ENCODE peak calls at places on chromosomes 6 and 20, in six cellular contexts. L, S, V, T, J and Y are unnamed samples.

GRCh38 chr6:47655719-47656595 is 42.4 kb upstream of the ADGRF4 start:
- DNase-seq in V (peak; percentile 5), T (peak; percentile 67), L (peak; percentile 84), J (no peak), S (peak; percentile 66), Y (no peak)

GRCh38 chr20:62666736-62667529 is 24.6 kb downstream of the SLCO4A1 start:
- DNase-seq in J (no peak), V (no peak), S (no peak), L (peak; percentile 56), T (peak; percentile 91), Y (no peak)

GRCh38 chr6:28980797-28981390 is 24.2 kb downstream of the ZNF311 start:
- DNase-seq in T (peak; percentile 73), L (peak; percentile 88), S (peak; percentile 36), J (peak; percentile 86), V (peak; percentile 78), Y (no peak)

GRCh38 chr6:150373260-150373701 is 4.5 kb downstream of the IYD start:
- DNase-seq in S (peak; percentile 16), V (peak; percentile 38), L (no peak), T (no peak), J (no peak), Y (no peak)

GRCh38 chr6:117477988-117478852 is 4.3 kb upstream of the DCBLD1 start:
- DNase-seq in T (peak; percentile 55), S (no peak), L (no peak), J (no peak), V (no peak), Y (no peak)

GRCh38 chr20:39395478-39396291 is 433.5 kb downstream of the DHX35 start:
- DNase-seq in S (no peak), V (no peak), T (no peak), J (no peak), L (no peak), Y (no peak)

GRCh38 chr6:127119361-127120108 is 1.1 kb downstream of the RSPO3 start:
- DNase-seq in V (no peak), L (peak; percentile 30), T (no peak), S (peak; percentile 6), J (peak; percentile 48), Y (no peak)

GRCh38 chr6:2858678-2859324 is 17.1 kb upstream of the SERPINB1 start:
- DNase-seq in S (no peak), L (no peak), J (no peak), V (no peak), T (peak; percentile 83), Y (peak; percentile 58)

GRCh38 chr6:125584468-125584939 is 164.9 kb upstream of the HEY2 start:
- DNase-seq in V (peak; percentile 3), L (no peak), T (no peak), J (no peak), S (no peak), Y (no peak)

GRCh38 chr6:83429857-83430605 is 820 bp downstream of the ME1 start:
- DNase-seq in S (no peak), L (peak; percentile 76), J (peak; percentile 50), T (peak; percentile 57), V (peak; percentile 46), Y (no peak)

GRCh38 chr20:36860811-36861624 is 14.9 kb upstream of the TLDC2 start:
- DNase-seq in V (no peak), J (no peak), T (no peak), S (no peak), L (no peak), Y (no peak)
- H3K27ac ChIP-seq in V (peak overlapping the region; percentile 87), J (peak overlapping the region; percentile 82), T (peak overlapping the region; percentile 90), S (no peak overlapping the region), L (no peak overlapping the region), Y (no peak overlapping the region)

GRCh38 chr20:15927893-15928650 is 645.2 kb downstream of the KIF16B start:
- DNase-seq in S (no peak), J (no peak), T (no peak), L (peak; percentile 81), V (no peak), Y (no peak)

GRCh38 chr20:15928946-15929345 is 644.3 kb downstream of the KIF16B start:
- DNase-seq in T (no peak), S (no peak), L (no peak), J (no peak), V (no peak), Y (no peak)

GRCh38 chr20:15931897-15932296 is 641.4 kb downstream of the KIF16B start:
- DNase-seq in V (no peak), T (no peak), J (no peak), L (no peak), S (no peak), Y (no peak)

GRCh38 chr20:15925376-15925775 is 647.9 kb downstream of the KIF16B start:
- DNase-seq in T (no peak), V (no peak), J (no peak), L (peak; percentile 29), S (no peak), Y (no peak)

DNA sequence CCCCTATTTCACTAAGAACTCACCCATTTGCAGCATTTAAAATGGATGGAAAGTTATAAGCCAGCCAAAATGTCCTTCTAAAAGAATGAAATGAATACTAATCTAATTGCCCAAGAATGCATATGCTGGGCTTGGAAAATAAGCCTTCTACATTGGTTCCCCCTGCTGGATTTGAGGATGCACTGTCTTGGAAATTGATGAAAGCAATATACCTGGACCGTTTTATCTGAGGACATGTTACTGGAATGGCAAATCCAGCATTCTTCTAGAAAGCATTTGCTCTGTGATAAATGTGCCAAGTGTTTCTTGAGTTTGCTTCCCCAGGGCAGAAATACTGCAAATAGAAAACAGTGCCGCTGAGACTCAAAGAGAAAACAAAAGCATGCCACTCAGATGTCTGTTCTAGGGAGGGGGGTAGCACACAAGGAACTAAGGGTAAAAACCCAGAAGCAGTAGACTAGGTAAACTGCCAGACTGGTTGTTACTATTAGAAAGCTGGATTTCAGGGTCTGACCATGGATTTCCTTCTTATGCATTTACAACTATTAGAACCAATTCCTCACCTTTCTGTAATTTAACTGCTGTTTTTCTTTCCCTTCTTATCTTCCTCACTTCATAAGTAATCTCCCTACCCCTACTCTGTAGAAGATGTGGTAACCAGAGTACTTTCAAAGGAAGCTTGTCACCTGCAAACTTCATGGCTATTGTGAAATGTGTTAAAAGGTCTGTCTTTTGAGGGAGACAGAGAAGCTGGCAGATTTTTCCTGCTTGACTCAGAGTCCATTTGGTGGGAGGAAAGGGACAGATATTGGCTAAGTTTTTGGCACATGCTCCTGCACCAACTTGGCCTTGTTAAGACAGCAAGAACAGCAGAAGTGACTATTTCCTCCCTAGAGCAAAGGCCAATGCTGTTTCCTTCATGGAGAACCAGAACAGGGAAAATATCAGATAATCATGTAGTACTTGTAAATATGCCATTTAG is 642.6 kb downstream of the KIF16B start:
- DNase-seq in L (peak; percentile 95), T (no peak), S (no peak), V (peak; percentile 44), J (peak; percentile 39), Y (no peak)
- TF ChIP-seq CTCF in L (peak; percentile 80), T (peak; percentile 40), S (peak; percentile 80), V (peak; percentile 54), J (peak; percentile 72), Y (no peak)

DNA sequence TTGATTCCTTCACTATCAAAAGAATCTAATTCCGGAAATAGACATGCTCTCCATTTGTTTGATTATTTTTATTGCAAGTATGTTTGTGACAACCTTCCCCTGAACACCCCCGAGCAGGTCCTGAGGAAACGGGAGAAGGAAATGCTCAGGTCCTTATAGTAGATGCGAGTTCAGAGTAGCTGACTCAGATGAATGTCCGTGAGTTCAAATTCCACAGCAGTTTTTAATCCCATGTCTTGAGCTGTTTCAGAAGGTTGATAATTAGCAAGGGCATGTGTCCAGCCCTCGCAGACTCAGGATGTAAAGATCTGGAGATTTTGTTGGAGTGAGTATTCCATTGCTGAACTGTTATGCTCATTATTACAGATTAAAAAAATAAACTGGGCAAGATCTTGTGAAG is 169.3 kb downstream of the BCAS1 start:
- DNase-seq in V (no peak), L (peak; percentile 77), S (no peak), J (no peak), T (peak; percentile 67), Y (no peak)
- H3K27ac ChIP-seq in V (peak overlapping the region; percentile 33), L (peak overlapping the region; percentile 52), S (peak overlapping the region; percentile 93), J (peak overlapping the region; percentile 99), T (peak overlapping the region; percentile 58), Y (no peak overlapping the region)

GRCh38 chr20:34473262-34473883 is 42.8 kb upstream of the DYNLRB1 start:
- DNase-seq in T (peak; percentile 62), L (no peak), V (peak; percentile 57), S (no peak), J (peak; percentile 73), Y (no peak)

GRCh38 chr20:34479627-34480026 is 36.6 kb upstream of the DYNLRB1 start:
- DNase-seq in S (no peak), L (no peak), J (no peak), V (no peak), T (no peak), Y (no peak)

GRCh38 chr20:34472246-34472925 is 43.8 kb upstream of the DYNLRB1 start:
- DNase-seq in T (no peak), V (peak; percentile 72), J (no peak), S (no peak), L (no peak), Y (no peak)

DNA sequence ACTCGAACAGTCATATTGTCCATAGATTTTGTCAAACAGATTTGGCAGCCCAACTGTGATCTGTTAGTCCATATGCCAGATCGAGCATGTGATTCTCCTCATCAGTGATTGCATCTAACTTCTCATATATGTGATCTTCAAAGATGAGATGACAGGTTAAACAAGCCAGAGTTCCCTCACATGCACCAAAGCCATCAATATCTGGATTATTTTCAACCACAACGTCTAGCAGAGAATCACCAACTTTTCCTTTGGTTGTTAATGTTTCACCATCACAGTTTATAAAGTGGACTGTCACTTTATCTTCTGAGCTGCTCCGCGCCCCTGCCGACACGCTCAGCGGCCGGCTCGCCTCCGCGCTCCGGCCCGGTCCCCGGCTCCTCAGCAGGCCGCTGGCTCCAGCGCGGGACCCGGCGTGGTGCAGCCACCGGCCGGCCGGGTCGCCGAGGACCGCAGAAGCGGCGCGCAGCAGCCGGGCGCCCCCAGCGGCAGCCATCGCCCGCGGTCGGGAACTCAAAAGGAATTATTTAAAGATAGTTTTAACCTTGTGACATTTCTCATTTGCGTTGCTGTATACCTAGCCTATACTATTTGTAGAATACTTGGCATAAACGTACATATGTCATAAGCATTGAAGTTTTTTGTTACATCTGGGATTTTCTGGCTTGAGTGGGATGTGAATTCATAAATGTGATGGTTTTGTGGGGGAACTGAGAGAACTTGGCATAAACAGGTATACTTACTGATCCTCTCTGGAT is 40.1 kb upstream of the DYNLRB1 start:
- DNase-seq in J (peak; percentile 81), S (no peak), L (no peak), V (peak; percentile 25), T (peak; percentile 68), Y (no peak)
- TF ChIP-seq CTCF in J (peak; percentile 56), S (peak; percentile 53), L (no peak), V (peak; percentile 38), T (peak; percentile 41), Y (peak; percentile 36)

GRCh38 chr6:49097116-49097515 is 365.9 kb downstream of the MMUT start:
- DNase-seq in L (no peak), V (no peak), J (no peak), T (no peak), S (no peak), Y (no peak)
- H3K27ac ChIP-seq in L (no peak overlapping the region), V (no peak overlapping the region), J (no peak overlapping the region), T (no peak overlapping the region), S (no peak overlapping the region), Y (no peak overlapping the region)